ENCODE peak calls at places on chromosomes 5 and 9, in four cellular contexts. One of them, this sample, is unnamed.

GRCh38 chr5:1876708-1877433 is 5.9 kb downstream of the IRX4 start:
- DNase-seq in M059J: no peak
- DNase-seq in T-cell: no peak
- DNase-seq in activated CD8-positive, alpha-beta memory T cell treated with anti-CD3 and anti-CD28 coated beads for 1 hour: no peak
- DNase-seq in this sample: no peak

GRCh38 chr5:128036961-128037360 is 46.6 kb upstream of the SLC12A2 start:
- DNase-seq in T-cell: no peak
- DNase-seq in activated CD8-positive, alpha-beta memory T cell treated with anti-CD3 and anti-CD28 coated beads for 1 hour: no peak
- DNase-seq in M059J: peak; percentile 78
- DNase-seq in this sample: no peak

GRCh38 chr5:175290379-175290778 is 153.6 kb downstream of the DRD1 start:
- DNase-seq in activated CD8-positive, alpha-beta memory T cell treated with anti-CD3 and anti-CD28 coated beads for 1 hour: no peak
- DNase-seq in T-cell: no peak
- DNase-seq in M059J: no peak
- DNase-seq in this sample: no peak

GRCh38 chr5:137735531-137736284 is at the start of gene KLHL3:
- DNase-seq in M059J: peak; percentile 6
- DNase-seq in T-cell: peak; percentile 40
- DNase-seq in activated CD8-positive, alpha-beta memory T cell treated with anti-CD3 and anti-CD28 coated beads for 1 hour: peak; percentile 5
- DNase-seq in this sample: no peak

GRCh38 chr5:136308396-136308795 is 56.9 kb downstream of the TRPC7 start:
- DNase-seq in M059J: peak; percentile 22
- DNase-seq in activated CD8-positive, alpha-beta memory T cell treated with anti-CD3 and anti-CD28 coated beads for 1 hour: no peak
- DNase-seq in T-cell: no peak
- DNase-seq in this sample: no peak

GRCh38 chr5:134026521-134027202 is 21.9 kb upstream of the VDAC1 start:
- DNase-seq in activated CD8-positive, alpha-beta memory T cell treated with anti-CD3 and anti-CD28 coated beads for 1 hour: no peak
- DNase-seq in M059J: peak; percentile 77
- DNase-seq in T-cell: peak; percentile 50
- DNase-seq in this sample: peak; percentile 61

GRCh38 chr9:76987594-76988200 is 31.8 kb upstream of the FOXB2 start:
- DNase-seq in M059J: peak; percentile 55
- DNase-seq in activated CD8-positive, alpha-beta memory T cell treated with anti-CD3 and anti-CD28 coated beads for 1 hour: no peak
- DNase-seq in T-cell: no peak
- DNase-seq in this sample: no peak

GRCh38 chr9:131500939-131501541 is 1.7 kb upstream of the POMT1 start:
- DNase-seq in M059J: peak; percentile 98
- DNase-seq in T-cell: peak; percentile 45
- DNase-seq in activated CD8-positive, alpha-beta memory T cell treated with anti-CD3 and anti-CD28 coated beads for 1 hour: peak; percentile 30
- DNase-seq in this sample: peak; percentile 40

GRCh38 chr5:1570975-1571374 is 47.2 kb upstream of the LPCAT1 start:
- DNase-seq in T-cell: no peak
- DNase-seq in activated CD8-positive, alpha-beta memory T cell treated with anti-CD3 and anti-CD28 coated beads for 1 hour: no peak
- DNase-seq in M059J: no peak
- DNase-seq in this sample: no peak

GRCh38 chr9:14205463-14205862 is 108.5 kb downstream of the NFIB start:
- DNase-seq in activated CD8-positive, alpha-beta memory T cell treated with anti-CD3 and anti-CD28 coated beads for 1 hour: no peak
- DNase-seq in M059J: peak; percentile 78
- DNase-seq in T-cell: no peak
- DNase-seq in this sample: no peak